ENCODE peak calls at places on chromosomes 4 and X, in four cellular contexts. Z is OCI-LY7, Q is lung, J is Karpas-422. N is an unnamed sample.

GRCh38 chr4:73674451-73674919 is 54.2 kb upstream of the RASSF6 start:
- DNase-seq in Z (no peak), Q (no peak), J (no peak), N (no peak)

GRCh38 chr4:137531951-137532868 is at the start of gene PCDH18:
- DNase-seq in Z (no peak), Q (peak; percentile 82), J (no peak), N (peak; percentile 11)

GRCh38 chr4:152515678-152516077 is 20.2 kb downstream of the FBXW7 start:
- DNase-seq in Z (no peak), Q (no peak), J (no peak), N (no peak)

GRCh38 chr4:41747230-41748055 is 1.1 kb downstream of the PHOX2B start:
- DNase-seq in Z (no peak), Q (no peak), J (no peak), N (no peak)

GRCh38 chr4:41573458-41574129 is 35.6 kb downstream of the LIMCH1 start:
- DNase-seq in Z (no peak), Q (no peak), J (no peak), N (no peak)

GRCh38 chrX:112967341-112967740 is 126.7 kb upstream of the AMOT start:
- DNase-seq in Z (no peak), Q (no peak), J (no peak), N (no peak)

GRCh38 chr4:107247738-107248137 is 211.6 kb upstream of the DKK2 start:
- DNase-seq in Z (no peak), Q (no peak), J (no peak), N (no peak)

GRCh38 chrX:19535481-19535880 is 20.2 kb upstream of the MAP3K15 start:
- DNase-seq in Z (peak; percentile 26), Q (no peak), J (peak; percentile 75), N (no peak)

GRCh38 chr4:152581536-152582160 is 45.8 kb upstream of the FBXW7 start:
- DNase-seq in Z (no peak), Q (no peak), J (no peak), N (no peak)

GRCh38 chr4:182384496-182385155 is 141.4 kb downstream of the TENM3 start:
- DNase-seq in Z (no peak), Q (no peak), J (no peak), N (no peak)

GRCh38 chr4:37685211-37685725 is 908 bp downstream of the RELL1 start:
- DNase-seq in Z (peak; percentile 65), Q (no peak), J (no peak), N (peak; percentile 84)

GRCh38 chr4:37685726-37686372 is 327 bp downstream of the RELL1 start:
- DNase-seq in Z (peak; percentile 65), Q (peak; percentile 48), J (peak; percentile 45), N (peak; percentile 49)

GRCh38 chr4:37686373-37687174 is at the start of gene RELL1:
- DNase-seq in Z (peak; percentile 97), Q (peak; percentile 100), J (peak; percentile 99), N (peak; percentile 99)

GRCh38 chr4:37682701-37683401 is 3.3 kb downstream of the RELL1 start:
- DNase-seq in Z (peak; percentile 65), Q (no peak), J (no peak), N (peak; percentile 26)

DNA sequence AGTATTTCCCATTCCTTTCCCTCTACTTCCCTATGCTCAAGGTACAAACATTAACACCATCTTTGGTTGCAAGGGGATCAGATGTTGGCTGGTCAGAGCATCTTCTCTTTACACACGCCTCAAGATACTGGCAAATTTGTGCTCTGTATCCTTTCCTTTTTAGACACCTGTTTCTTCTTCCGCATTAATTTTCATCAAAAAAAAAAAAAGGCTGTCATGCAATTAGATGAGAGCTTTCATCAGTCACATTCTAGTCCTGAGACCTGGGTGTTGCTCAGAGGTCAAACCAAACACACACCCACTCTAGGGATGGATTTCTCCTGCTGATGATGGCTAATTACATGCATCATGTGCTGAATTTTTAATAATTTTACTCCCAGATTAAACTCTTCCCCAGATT is 2.0 kb downstream of the RELL1 start:
- DNase-seq in Z (peak; percentile 76), Q (no peak), J (no peak), N (no peak)
- H3K4me1 ChIP-seq in Z (peaks cover 60% of the 10 kb centered on the region), Q (peaks cover 25% of the 10 kb centered on the region), J (peaks cover 23% of the 10 kb centered on the region), N (peaks cover 26% of the 10 kb centered on the region)

GRCh38 chr4:141039156-141039555 is 94.1 kb downstream of the RNF150 start:
- DNase-seq in Z (no peak), Q (no peak), J (no peak), N (no peak)

GRCh38 chr4:141037441-141037840 is 95.8 kb downstream of the RNF150 start:
- DNase-seq in Z (no peak), Q (no peak), J (no peak), N (no peak)

GRCh38 chr4:141036786-141037185 is 96.5 kb downstream of the RNF150 start:
- DNase-seq in Z (no peak), Q (no peak), J (no peak), N (no peak)

GRCh38 chr4:141041021-141041476 is 92.2 kb downstream of the RNF150 start:
- DNase-seq in Z (no peak), Q (no peak), J (no peak), N (no peak)

DNA sequence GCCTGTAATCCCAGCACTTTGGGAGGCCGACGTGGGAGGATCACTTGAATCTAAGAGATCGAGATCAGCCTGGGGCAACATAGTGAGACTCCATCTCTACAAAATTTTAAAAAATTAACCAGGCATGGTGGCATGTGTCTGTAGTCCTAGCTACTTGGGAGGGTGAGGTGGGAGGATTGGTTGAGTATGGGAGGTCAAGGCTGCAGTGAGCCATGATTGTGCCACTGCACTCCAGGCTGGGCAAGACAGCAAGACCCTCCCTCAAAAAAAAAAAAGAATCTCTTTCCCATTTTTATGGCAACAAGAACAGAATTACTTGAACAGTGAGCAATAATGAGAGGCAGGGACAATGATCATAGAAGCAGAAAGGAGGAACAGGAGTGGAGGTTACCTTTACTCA is 94.8 kb downstream of the RNF150 start:
- DNase-seq in Z (no peak), Q (no peak), J (no peak), N (no peak)
- H3K27ac ChIP-seq in Z (no peak overlapping the region), Q (no peak overlapping the region), J (no peak overlapping the region), N (no peak overlapping the region)

DNA sequence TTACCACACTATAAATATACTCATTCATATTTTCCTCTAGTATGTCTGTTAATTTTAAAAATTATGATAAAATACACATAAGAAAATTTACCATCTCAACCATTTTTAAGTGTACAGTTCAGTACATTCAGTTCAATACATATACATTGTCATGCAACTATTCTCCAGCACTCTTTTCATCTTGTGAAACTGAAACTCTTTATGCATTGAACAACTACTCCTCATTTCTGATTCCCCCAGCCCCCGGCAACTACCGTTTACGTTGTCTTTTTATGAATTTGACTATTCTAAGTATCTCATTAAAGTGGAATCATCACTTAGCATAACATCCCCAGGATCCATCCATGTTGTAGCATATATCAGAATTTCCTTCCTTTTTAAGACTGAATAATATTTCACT is 8.7 kb downstream of the SMARCAD1 start:
- DNase-seq in Z (no peak), Q (no peak), J (no peak), N (no peak)
- H3K4me3 ChIP-seq in Z (no peak overlapping the region), Q (no peak overlapping the region), J (no peak overlapping the region), N (no peak overlapping the region)

GRCh38 chr4:38694330-38694729 is 30.3 kb downstream of the KLF3 start:
- DNase-seq in Z (no peak), Q (no peak), J (no peak), N (no peak)
- H3K4me1 ChIP-seq in Z (no peaks in the 10 kb centered on the region), Q (peaks cover 16% of the 10 kb centered on the region), J (no peaks in the 10 kb centered on the region), N (no peaks in the 10 kb centered on the region)

DNA sequence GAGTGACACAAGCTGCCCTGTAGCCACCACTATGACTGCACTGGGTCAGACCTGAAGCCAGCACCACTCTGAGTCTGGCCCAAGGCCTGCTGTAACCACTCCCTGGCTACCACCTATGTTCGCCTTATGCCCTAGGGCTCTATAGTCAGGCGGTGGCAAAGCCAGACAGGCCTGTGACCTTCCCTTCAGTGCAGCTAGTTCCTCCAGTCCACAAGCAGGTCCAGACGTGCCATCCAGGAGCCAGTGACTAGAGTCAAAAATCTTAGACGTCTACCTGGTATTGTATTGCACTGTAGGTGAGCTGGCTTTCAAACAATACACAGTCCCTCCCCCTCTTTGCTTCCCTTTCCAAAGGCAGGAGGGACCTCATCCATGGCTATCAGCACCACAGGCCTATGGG is 54.0 kb upstream of the RNF128 start:
- DNase-seq in Z (no peak), Q (no peak), J (no peak), N (no peak)
- H3K27ac ChIP-seq in Z (no peak overlapping the region), Q (no peak overlapping the region), J (no peak overlapping the region), N (no peak overlapping the region)

GRCh38 chr4:77155631-77156345 is 1.2 kb upstream of the CCNG2 start:
- DNase-seq in Z (peak; percentile 38), Q (no peak), J (peak; percentile 58), N (no peak)
- H3K4me3 ChIP-seq in Z (peak overlapping the region; percentile 96), Q (no peak overlapping the region), J (peak overlapping the region; percentile 58), N (peak overlapping the region; percentile 99)

GRCh38 chrX:68691921-68692320 is 44.5 kb downstream of the STARD8 start:
- DNase-seq in Z (no peak), Q (no peak), J (no peak), N (no peak)
- H3K4me1 ChIP-seq in Z (no peaks in the 10 kb centered on the region), Q (no peaks in the 10 kb centered on the region), J (no peaks in the 10 kb centered on the region), N (no peaks in the 10 kb centered on the region)

GRCh38 chr4:169225058-169225751 is 45.6 kb downstream of the SH3RF1 start:
- DNase-seq in Z (no peak), Q (no peak), J (no peak), N (no peak)
- H3K27ac ChIP-seq in Z (no peak overlapping the region), Q (peak overlapping the region; percentile 63), J (no peak overlapping the region), N (no peak overlapping the region)